ENCODE peak calls at places on chromosomes 6 and 20, in nine cellular contexts. P is brain microvascular endothelial cell, T is ovary, Y is left ventricle myocardium inferior, L is K562, B is heart right ventricle, D is aorta, S is HepG2, F is cardiac muscle cell. G is an unnamed sample. For H3K36me3, the result is how much of the 10 kb centered on the place peaks cover.

GRCh38 chr6:81744136-81744535 is 8.3 kb downstream of the TENT5A start:
- DNase-seq in P (no peak), T (no peak), F (no peak), L (no peak), D (no peak), S (no peak), B (no peak), Y (no peak), G (no peak)

GRCh38 chr6:18464176-18464575 is 77.0 kb downstream of the RNF144B start:
- DNase-seq in L (no peak), T (no peak), B (no peak), Y (no peak), P (no peak), F (no peak), S (no peak), D (no peak), G (no peak)

GRCh38 chr6:131858765-131859490 is 51.1 kb downstream of the ENPP1 start:
- DNase-seq in T (no peak), D (no peak), B (no peak), Y (no peak), F (no peak), L (no peak), P (peak), S (no peak), G (no peak)

GRCh38 chr6:141486942-141487341 is 645.8 kb upstream of the GJE1 start:
- DNase-seq in S (no peak), T (no peak), F (no peak), D (no peak), B (no peak), P (no peak), Y (no peak), L (no peak), G (no peak)

GRCh38 chr6:165663283-165663735 is 268 bp upstream of the PDE10A start:
- DNase-seq in F (peak), L (no peak), P (peak), B (peak), S (no peak), Y (peak), T (peak), D (peak), G (peak)

GRCh38 chr20:51387125-51387865 is 155.2 kb downstream of the NFATC2 start:
- DNase-seq in B (no peak), L (no peak), D (no peak), P (no peak), T (no peak), F (no peak), S (no peak), Y (no peak), G (no peak)

GRCh38 chr20:63100926-63101699 is 94.3 kb upstream of the BHLHE23 start:
- DNase-seq in S (no peak), Y (peak), T (no peak), F (no peak), D (peak), L (no peak), B (no peak), P (no peak), G (no peak)

GRCh38 chr6:19472850-19473249 is 364.3 kb upstream of the ID4 start:
- DNase-seq in Y (no peak), T (no peak), S (no peak), D (no peak), L (peak), B (no peak), F (no peak), P (no peak), G (no peak)

GRCh38 chr20:45967551-45968080 is 4.4 kb downstream of the ZNF335 start:
- DNase-seq in F (no peak), S (no peak), L (no peak), T (no peak), D (no peak), B (no peak), Y (no peak), P (no peak), G (no peak)

GRCh38 chr6:84052204-84052882 is 18.8 kb downstream of the MRAP2 start:
- DNase-seq in F (peak), Y (peak), B (peak), S (peak), T (peak), D (peak), L (peak), P (peak), G (peak)

GRCh38 chr20:43459022-43459942 is 1.6 kb downstream of the SRSF6 start:
- DNase-seq in Y (no peak), L (peak), P (peak), T (peak), S (no peak), F (no peak), B (no peak), D (no peak), G (no peak)

GRCh38 chr6:43826739-43827138 is 56.7 kb downstream of the VEGFA start:
- DNase-seq in P (no peak), Y (no peak), L (no peak), S (no peak), F (no peak), D (no peak), T (no peak), B (no peak), G (no peak)

GRCh38 chr6:42417641-42418112 is 34.0 kb downstream of the TRERF1 start:
- DNase-seq in D (no peak), B (no peak), T (no peak), L (no peak), F (no peak), P (no peak), Y (no peak), S (no peak), G (no peak)

GRCh38 chr20:43979576-43979975 is 64.9 kb downstream of the TOX2 start:
- DNase-seq in T (no peak), B (no peak), P (no peak), D (no peak), F (no peak), Y (no peak), S (no peak), L (no peak), G (no peak)

GRCh38 chr20:21453676-21454075 is 56.4 kb upstream of the NKX2-4 start:
- DNase-seq in T (no peak), P (no peak), Y (no peak), D (no peak), B (no peak), F (no peak), L (no peak), S (no peak), G (no peak)

GRCh38 chr6:2693191-2693590 is 57.5 kb downstream of the MYLK4 start:
- DNase-seq in T (no peak), F (no peak), D (no peak), Y (no peak), L (no peak), S (no peak), P (no peak), B (no peak), G (no peak)

GRCh38 chr6:20797597-20797996 is 263.3 kb downstream of the CDKAL1 start:
- DNase-seq in L (no peak), S (no peak), P (no peak), B (no peak), F (no peak), T (no peak), Y (no peak), D (no peak), G (no peak)

GRCh38 chr20:62787329-62787728 is 8.9 kb upstream of the MRGBP start:
- DNase-seq in Y (no peak), S (no peak), L (no peak), T (no peak), P (no peak), B (no peak), D (no peak), F (no peak), G (no peak)

GRCh38 chr6:47343631-47344421 is 34.1 kb upstream of the TNFRSF21 start:
- DNase-seq in S (no peak), F (peak), P (no peak), Y (no peak), B (no peak), L (no peak), D (no peak), T (no peak), G (no peak)

GRCh38 chr20:24634855-24635254 is 165.4 kb downstream of the SYNDIG1 start:
- DNase-seq in Y (no peak), S (peak), F (peak), P (peak), T (no peak), B (no peak), D (no peak), L (peak), G (no peak)

GRCh38 chr20:33685328-33686007 is 717 bp downstream of the E2F1 start:
- DNase-seq in P (no peak), B (no peak), S (peak), L (peak), F (no peak), T (no peak), D (no peak), Y (no peak), G (no peak)

GRCh38 chr6:169997930-169998218 is 246.5 kb downstream of the ERMARD start:
- DNase-seq in D (no peak), B (no peak), S (no peak), T (no peak), Y (no peak), L (no peak), F (no peak), P (no peak), G (no peak)

GRCh38 chr20:34995192-34995591 is 39.5 kb downstream of the MYH7B start:
- DNase-seq in B (no peak), P (no peak), F (no peak), S (no peak), Y (no peak), T (no peak), L (no peak), D (no peak), G (no peak)
- H3K36me3 ChIP-seq in B (half or more), P (under half), F (half or more), S (under half), Y (half or more), T (under half), L (under half), D (under half), G (half or more)

DNA sequence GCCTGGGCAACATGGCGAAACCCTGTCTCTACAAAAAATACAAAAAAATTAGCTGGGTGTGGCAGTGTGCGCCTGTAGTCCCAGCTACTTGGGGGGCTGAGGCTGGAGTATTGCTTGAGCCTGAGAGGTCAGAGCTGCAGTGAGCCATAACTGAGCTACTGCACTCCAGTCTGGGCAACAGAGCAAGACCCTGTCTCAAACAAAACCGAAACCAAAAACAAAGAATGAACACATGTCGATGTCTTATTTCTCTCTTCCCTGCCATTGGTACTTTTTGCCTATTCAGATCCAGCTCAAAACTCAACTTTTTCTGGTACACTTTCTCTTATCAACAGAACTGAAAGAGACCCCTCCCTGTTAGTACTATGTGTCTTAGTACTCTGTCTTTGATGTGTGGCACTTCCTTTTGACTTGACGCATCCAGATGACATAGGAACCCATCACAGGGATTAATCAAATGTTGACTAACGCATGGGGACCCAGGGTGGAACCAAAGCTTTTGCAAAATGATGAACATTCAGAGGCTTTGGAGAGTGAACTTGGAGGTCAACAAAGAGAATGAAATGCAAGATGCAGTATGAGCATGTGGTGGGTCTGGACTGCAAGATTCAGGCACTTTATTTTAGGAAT is 44.8 kb downstream of the AKAP12 start:
- DNase-seq in P (no peak), B (no peak), L (no peak), D (no peak), F (no peak), S (no peak), Y (no peak), T (no peak), G (no peak)
- H3K27ac ChIP-seq in P (peak), B (no peak), L (no peak), D (no peak), F (no peak), S (no peak), Y (peak), T (peak), G (peak)

GRCh38 chr6:119256978-119257462 is 92.5 kb downstream of the MAN1A1 start:
- DNase-seq in B (no peak), T (no peak), P (no peak), S (no peak), F (no peak), L (peak), D (no peak), Y (no peak), G (no peak)
- H3K36me3 ChIP-seq in B (under half), T (under half), P (under half), S (under half), F (under half), L (half or more), D (under half), Y (under half), G (under half)

GRCh38 chr20:58908941-58909340 is 56.4 kb downstream of the GNAS start:
- DNase-seq in F (no peak), B (no peak), L (no peak), Y (no peak), P (no peak), T (no peak), D (no peak), S (no peak), G (no peak)
- H3K27ac ChIP-seq in F (peak), B (peak), L (no peak), Y (peak), P (no peak), T (no peak), D (peak), S (no peak), G (peak)

GRCh38 chr6:132931937-132932336 is 117.6 kb downstream of the RPS12 start:
- DNase-seq in P (peak), T (no peak), D (no peak), S (no peak), B (no peak), L (no peak), Y (no peak), F (no peak), G (no peak)
- H3K36me3 ChIP-seq in P (under half), T (under half), D (under half), S (under half), B (under half), L (under half), Y (under half), F (under half), G (under half)

GRCh38 chr6:10529231-10529801 is 8.2 kb downstream of the GCNT2 start:
- DNase-seq in B (no peak), F (no peak), L (no peak), D (no peak), P (peak), T (no peak), S (peak), Y (no peak), G (no peak)

GRCh38 chr6:10532392-10532791 is 11.2 kb downstream of the GCNT2 start:
- DNase-seq in L (no peak), P (no peak), D (no peak), F (no peak), T (no peak), S (no peak), Y (no peak), B (no peak), G (no peak)

GRCh38 chr6:10534418-10534760 is 13.2 kb downstream of the GCNT2 start:
- DNase-seq in S (no peak), P (no peak), B (no peak), D (no peak), F (no peak), Y (no peak), T (no peak), L (no peak), G (no peak)

GRCh38 chr6:10531513-10531912 is 10.4 kb downstream of the GCNT2 start:
- DNase-seq in L (no peak), F (no peak), D (no peak), P (no peak), B (no peak), S (no peak), Y (no peak), T (no peak), G (no peak)

GRCh38 chr6:10531942-10532341 is 10.8 kb downstream of the GCNT2 start:
- DNase-seq in S (no peak), P (no peak), T (no peak), D (no peak), B (no peak), F (no peak), L (no peak), Y (no peak), G (no peak)
- H3K27ac ChIP-seq in S (no peak), P (no peak), T (no peak), D (peak), B (no peak), F (no peak), L (no peak), Y (peak), G (peak)

GRCh38 chr6:168363302-168363701 is 43.7 kb upstream of the DACT2 start:
- DNase-seq in B (no peak), P (no peak), D (no peak), T (no peak), Y (no peak), S (no peak), F (no peak), L (no peak), G (no peak)
- H3K36me3 ChIP-seq in B (under half), P (under half), D (under half), T (under half), Y (under half), S (under half), F (under half), L (under half), G (under half)

G was measured in heart left ventricle.